ENCODE peak calls at places on chromosomes 4 and X, in ten cellular contexts. One of them, this sample, is unnamed.

GRCh38 chr4:15010038-15010585 is 7.8 kb downstream of the CPEB2 start:
- DNase-seq in CD8-positive, alpha-beta memory T cell: no peak
- DNase-seq in astrocyte of the spinal cord: no peak
- DNase-seq in GM12864: no peak
- DNase-seq in mammary epithelial cell: no peak
- DNase-seq in GM23248: no peak
- DNase-seq in heart left ventricle: no peak
- DNase-seq in BE2C: no peak
- DNase-seq in choroid plexus epithelial cell: no peak
- DNase-seq in bronchial epithelial cell: no peak
- DNase-seq in this sample: no peak

GRCh38 chr4:21827575-21827974 is 121.0 kb downstream of the KCNIP4 start:
- DNase-seq in GM23248: peak; percentile 47
- DNase-seq in mammary epithelial cell: no peak
- DNase-seq in bronchial epithelial cell: no peak
- DNase-seq in GM12864: no peak
- DNase-seq in heart left ventricle: no peak
- DNase-seq in choroid plexus epithelial cell: peak; percentile 54
- DNase-seq in BE2C: no peak
- DNase-seq in astrocyte of the spinal cord: peak; percentile 62
- DNase-seq in CD8-positive, alpha-beta memory T cell: no peak
- DNase-seq in this sample: no peak

GRCh38 chr4:15695240-15695699 is 7.6 kb upstream of the BST1 start:
- DNase-seq in GM23248: peak; percentile 96
- DNase-seq in CD8-positive, alpha-beta memory T cell: no peak
- DNase-seq in mammary epithelial cell: peak; percentile 98
- DNase-seq in choroid plexus epithelial cell: peak; percentile 78
- DNase-seq in astrocyte of the spinal cord: peak; percentile 98
- DNase-seq in bronchial epithelial cell: peak; percentile 98
- DNase-seq in heart left ventricle: no peak
- DNase-seq in BE2C: no peak
- DNase-seq in GM12864: no peak
- DNase-seq in this sample: peak; percentile 92

GRCh38 chr4:8571702-8572685 is 8.2 kb upstream of the GPR78 start:
- DNase-seq in mammary epithelial cell: no peak
- DNase-seq in astrocyte of the spinal cord: no peak
- DNase-seq in bronchial epithelial cell: peak; percentile 15
- DNase-seq in choroid plexus epithelial cell: no peak
- DNase-seq in CD8-positive, alpha-beta memory T cell: no peak
- DNase-seq in heart left ventricle: no peak
- DNase-seq in GM23248: peak; percentile 50
- DNase-seq in BE2C: no peak
- DNase-seq in GM12864: no peak
- DNase-seq in this sample: peak; percentile 9

GRCh38 chr4:98516042-98516440 is 142.4 kb downstream of the TSPAN5 start:
- DNase-seq in bronchial epithelial cell: peak; percentile 83
- DNase-seq in heart left ventricle: no peak
- DNase-seq in choroid plexus epithelial cell: peak; percentile 86
- DNase-seq in BE2C: no peak
- DNase-seq in CD8-positive, alpha-beta memory T cell: no peak
- DNase-seq in GM12864: no peak
- DNase-seq in mammary epithelial cell: peak; percentile 72
- DNase-seq in GM23248: peak; percentile 93
- DNase-seq in astrocyte of the spinal cord: peak; percentile 88
- DNase-seq in this sample: peak; percentile 73

GRCh38 chrX:57906790-57907189 is 3.5 kb downstream of the ZXDA start:
- DNase-seq in GM12864: no peak
- DNase-seq in heart left ventricle: no peak
- DNase-seq in bronchial epithelial cell: no peak
- DNase-seq in CD8-positive, alpha-beta memory T cell: no peak
- DNase-seq in mammary epithelial cell: peak; percentile 24
- DNase-seq in BE2C: no peak
- DNase-seq in astrocyte of the spinal cord: peak; percentile 60
- DNase-seq in choroid plexus epithelial cell: peak; percentile 63
- DNase-seq in GM23248: peak; percentile 73
- DNase-seq in this sample: no peak

GRCh38 chrX:119870626-119871131 is 854 bp downstream of the RNF113A start:
- DNase-seq in choroid plexus epithelial cell: no peak
- DNase-seq in CD8-positive, alpha-beta memory T cell: peak; percentile 54
- DNase-seq in astrocyte of the spinal cord: peak; percentile 17
- DNase-seq in mammary epithelial cell: peak; percentile 3
- DNase-seq in BE2C: peak; percentile 35
- DNase-seq in GM23248: peak; percentile 56
- DNase-seq in GM12864: no peak
- DNase-seq in bronchial epithelial cell: no peak
- DNase-seq in heart left ventricle: no peak
- DNase-seq in this sample: peak; percentile 24

GRCh38 chr4:85370400-85371032 is 104.4 kb upstream of the ARHGAP24 start:
- DNase-seq in mammary epithelial cell: peak; percentile 24
- DNase-seq in CD8-positive, alpha-beta memory T cell: no peak
- DNase-seq in GM23248: peak; percentile 60
- DNase-seq in BE2C: peak; percentile 69
- DNase-seq in choroid plexus epithelial cell: peak; percentile 65
- DNase-seq in heart left ventricle: peak; percentile 26
- DNase-seq in GM12864: no peak
- DNase-seq in bronchial epithelial cell: peak; percentile 51
- DNase-seq in astrocyte of the spinal cord: peak; percentile 47
- DNase-seq in this sample: peak; percentile 64

GRCh38 chr4:121308328-121308663 is 72.5 kb downstream of the QRFPR start:
- DNase-seq in GM23248: peak; percentile 9
- DNase-seq in GM12864: no peak
- DNase-seq in mammary epithelial cell: peak; percentile 32
- DNase-seq in choroid plexus epithelial cell: no peak
- DNase-seq in bronchial epithelial cell: peak; percentile 28
- DNase-seq in astrocyte of the spinal cord: no peak
- DNase-seq in heart left ventricle: no peak
- DNase-seq in CD8-positive, alpha-beta memory T cell: no peak
- DNase-seq in BE2C: no peak
- DNase-seq in this sample: peak; percentile 30

GRCh38 chr4:183746305-183747229 is 87.5 kb downstream of the TRAPPC11 start:
- DNase-seq in astrocyte of the spinal cord: no peak
- DNase-seq in CD8-positive, alpha-beta memory T cell: no peak
- DNase-seq in choroid plexus epithelial cell: no peak
- DNase-seq in mammary epithelial cell: no peak
- DNase-seq in bronchial epithelial cell: peak; percentile 26
- DNase-seq in heart left ventricle: no peak
- DNase-seq in BE2C: no peak
- DNase-seq in GM23248: peak; percentile 50
- DNase-seq in GM12864: no peak
- DNase-seq in this sample: peak; percentile 28

GRCh38 chr4:104015680-104016079 is 295.9 kb upstream of the TACR3 start:
- DNase-seq in GM12864: no peak
- DNase-seq in astrocyte of the spinal cord: peak; percentile 8
- DNase-seq in GM23248: no peak
- DNase-seq in choroid plexus epithelial cell: peak; percentile 1
- DNase-seq in bronchial epithelial cell: peak; percentile 26
- DNase-seq in BE2C: peak; percentile 21
- DNase-seq in mammary epithelial cell: no peak
- DNase-seq in CD8-positive, alpha-beta memory T cell: no peak
- DNase-seq in heart left ventricle: no peak
- DNase-seq in this sample: peak; percentile 43

GRCh38 chr4:112511294-112512118 is 4.5 kb downstream of the NEUROG2 start:
- DNase-seq in choroid plexus epithelial cell: no peak
- DNase-seq in BE2C: no peak
- DNase-seq in mammary epithelial cell: no peak
- DNase-seq in GM23248: no peak
- DNase-seq in bronchial epithelial cell: no peak
- DNase-seq in GM12864: no peak
- DNase-seq in astrocyte of the spinal cord: no peak
- DNase-seq in CD8-positive, alpha-beta memory T cell: no peak
- DNase-seq in heart left ventricle: no peak
- DNase-seq in this sample: no peak

GRCh38 chrX:151753313-151754041 is 18.9 kb downstream of the CNGA2 start:
- DNase-seq in bronchial epithelial cell: peak; percentile 34
- DNase-seq in astrocyte of the spinal cord: peak; percentile 68
- DNase-seq in mammary epithelial cell: peak; percentile 41
- DNase-seq in GM23248: peak; percentile 84
- DNase-seq in choroid plexus epithelial cell: peak; percentile 74
- DNase-seq in CD8-positive, alpha-beta memory T cell: no peak
- DNase-seq in heart left ventricle: peak; percentile 49
- DNase-seq in BE2C: peak; percentile 25
- DNase-seq in GM12864: no peak
- DNase-seq in this sample: peak; percentile 48

GRCh38 chrX:103309860-103310591 is 764 bp downstream of the BEX2 start:
- DNase-seq in mammary epithelial cell: no peak
- DNase-seq in heart left ventricle: no peak
- DNase-seq in BE2C: no peak
- DNase-seq in bronchial epithelial cell: no peak
- DNase-seq in GM12864: no peak
- DNase-seq in CD8-positive, alpha-beta memory T cell: no peak
- DNase-seq in GM23248: no peak
- DNase-seq in choroid plexus epithelial cell: no peak
- DNase-seq in astrocyte of the spinal cord: no peak
- DNase-seq in this sample: no peak

GRCh38 chr4:64340243-64341110 is 68.8 kb downstream of the TECRL start:
- DNase-seq in heart left ventricle: peak; percentile 82
- DNase-seq in CD8-positive, alpha-beta memory T cell: no peak
- DNase-seq in bronchial epithelial cell: no peak
- DNase-seq in BE2C: no peak
- DNase-seq in mammary epithelial cell: no peak
- DNase-seq in choroid plexus epithelial cell: no peak
- DNase-seq in astrocyte of the spinal cord: no peak
- DNase-seq in GM23248: no peak
- DNase-seq in GM12864: no peak
- DNase-seq in this sample: no peak
- H3K4me3 ChIP-seq in heart left ventricle: no peak overlapping the region
- H3K4me3 ChIP-seq in CD8-positive, alpha-beta memory T cell: no peak overlapping the region
- H3K4me3 ChIP-seq in bronchial epithelial cell: no peak overlapping the region
- H3K4me3 ChIP-seq in BE2C: no peak overlapping the region
- H3K4me3 ChIP-seq in mammary epithelial cell: no peak overlapping the region
- H3K4me3 ChIP-seq in choroid plexus epithelial cell: no peak overlapping the region
- H3K4me3 ChIP-seq in astrocyte of the spinal cord: no peak overlapping the region
- H3K4me3 ChIP-seq in GM23248: no peak overlapping the region
- H3K4me3 ChIP-seq in GM12864: no peak overlapping the region
- H3K4me3 ChIP-seq in this sample: no peak overlapping the region

GRCh38 chr4:30840571-30840970 is 120.4 kb downstream of the PCDH7 start:
- DNase-seq in mammary epithelial cell: no peak
- DNase-seq in CD8-positive, alpha-beta memory T cell: no peak
- DNase-seq in GM23248: no peak
- DNase-seq in BE2C: no peak
- DNase-seq in GM12864: no peak
- DNase-seq in heart left ventricle: no peak
- DNase-seq in choroid plexus epithelial cell: peak; percentile 32
- DNase-seq in bronchial epithelial cell: no peak
- DNase-seq in astrocyte of the spinal cord: peak; percentile 70
- DNase-seq in this sample: no peak
- H3K4me3 ChIP-seq in mammary epithelial cell: no peak overlapping the region
- H3K4me3 ChIP-seq in CD8-positive, alpha-beta memory T cell: no peak overlapping the region
- H3K4me3 ChIP-seq in GM23248: no peak overlapping the region
- H3K4me3 ChIP-seq in BE2C: no peak overlapping the region
- H3K4me3 ChIP-seq in GM12864: no peak overlapping the region
- H3K4me3 ChIP-seq in heart left ventricle: no peak overlapping the region
- H3K4me3 ChIP-seq in choroid plexus epithelial cell: no peak overlapping the region
- H3K4me3 ChIP-seq in bronchial epithelial cell: no peak overlapping the region
- H3K4me3 ChIP-seq in astrocyte of the spinal cord: no peak overlapping the region
- H3K4me3 ChIP-seq in this sample: no peak overlapping the region

DNA sequence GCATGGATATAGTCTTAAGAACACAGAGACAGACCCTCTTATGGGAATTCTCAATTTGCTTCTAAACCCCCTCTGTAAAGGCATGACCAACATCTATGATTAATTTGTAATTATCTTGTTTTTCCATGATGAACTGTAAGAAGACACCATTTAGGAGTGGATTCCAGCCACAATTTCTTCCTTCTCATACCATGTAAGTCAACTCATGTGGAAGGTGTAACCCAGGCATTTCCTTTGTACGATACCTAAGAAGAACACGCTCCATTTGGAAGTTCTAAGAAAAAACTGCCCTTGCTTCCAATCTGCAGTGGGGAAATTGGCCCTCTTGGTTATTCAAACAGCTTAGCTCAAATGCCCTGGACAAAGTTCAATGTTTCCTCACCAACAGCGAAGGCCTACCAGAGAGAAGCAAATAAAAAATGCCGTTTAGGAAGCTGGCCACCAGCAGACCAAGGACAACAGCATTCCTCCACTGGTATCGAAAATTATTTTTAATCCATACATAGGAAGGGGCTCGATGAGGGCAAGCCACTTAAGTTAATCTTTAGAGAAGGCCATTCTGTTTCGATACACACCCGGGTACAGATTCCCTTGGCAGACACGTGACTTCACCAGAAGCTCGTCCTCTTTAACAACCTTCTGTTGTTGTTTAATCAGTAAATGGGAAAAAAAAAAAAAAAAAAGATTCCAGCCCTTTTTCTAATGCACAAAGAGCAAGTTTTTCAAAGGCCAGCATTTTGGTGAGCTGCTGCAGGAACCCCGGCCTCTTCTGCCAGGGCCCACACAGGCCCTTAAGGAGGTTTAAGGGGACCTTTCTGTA is 2.6 kb downstream of the DHRSX start:
- DNase-seq in choroid plexus epithelial cell: peak; percentile 52
- DNase-seq in BE2C: no peak
- DNase-seq in heart left ventricle: no peak
- DNase-seq in mammary epithelial cell: no peak
- DNase-seq in CD8-positive, alpha-beta memory T cell: no peak
- DNase-seq in GM23248: peak; percentile 55
- DNase-seq in bronchial epithelial cell: peak; percentile 9
- DNase-seq in astrocyte of the spinal cord: peak; percentile 48
- DNase-seq in GM12864: no peak
- DNase-seq in this sample: peak; percentile 21
- H3K4me3 ChIP-seq in choroid plexus epithelial cell: peak overlapping the region; percentile 76
- H3K4me3 ChIP-seq in BE2C: no peak overlapping the region
- H3K4me3 ChIP-seq in heart left ventricle: no peak overlapping the region
- H3K4me3 ChIP-seq in mammary epithelial cell: no peak overlapping the region
- H3K4me3 ChIP-seq in CD8-positive, alpha-beta memory T cell: no peak overlapping the region
- H3K4me3 ChIP-seq in GM23248: peak overlapping the region; percentile 91
- H3K4me3 ChIP-seq in bronchial epithelial cell: no peak overlapping the region
- H3K4me3 ChIP-seq in astrocyte of the spinal cord: peak overlapping the region; percentile 21
- H3K4me3 ChIP-seq in GM12864: no peak overlapping the region
- H3K4me3 ChIP-seq in this sample: no peak overlapping the region

DNA sequence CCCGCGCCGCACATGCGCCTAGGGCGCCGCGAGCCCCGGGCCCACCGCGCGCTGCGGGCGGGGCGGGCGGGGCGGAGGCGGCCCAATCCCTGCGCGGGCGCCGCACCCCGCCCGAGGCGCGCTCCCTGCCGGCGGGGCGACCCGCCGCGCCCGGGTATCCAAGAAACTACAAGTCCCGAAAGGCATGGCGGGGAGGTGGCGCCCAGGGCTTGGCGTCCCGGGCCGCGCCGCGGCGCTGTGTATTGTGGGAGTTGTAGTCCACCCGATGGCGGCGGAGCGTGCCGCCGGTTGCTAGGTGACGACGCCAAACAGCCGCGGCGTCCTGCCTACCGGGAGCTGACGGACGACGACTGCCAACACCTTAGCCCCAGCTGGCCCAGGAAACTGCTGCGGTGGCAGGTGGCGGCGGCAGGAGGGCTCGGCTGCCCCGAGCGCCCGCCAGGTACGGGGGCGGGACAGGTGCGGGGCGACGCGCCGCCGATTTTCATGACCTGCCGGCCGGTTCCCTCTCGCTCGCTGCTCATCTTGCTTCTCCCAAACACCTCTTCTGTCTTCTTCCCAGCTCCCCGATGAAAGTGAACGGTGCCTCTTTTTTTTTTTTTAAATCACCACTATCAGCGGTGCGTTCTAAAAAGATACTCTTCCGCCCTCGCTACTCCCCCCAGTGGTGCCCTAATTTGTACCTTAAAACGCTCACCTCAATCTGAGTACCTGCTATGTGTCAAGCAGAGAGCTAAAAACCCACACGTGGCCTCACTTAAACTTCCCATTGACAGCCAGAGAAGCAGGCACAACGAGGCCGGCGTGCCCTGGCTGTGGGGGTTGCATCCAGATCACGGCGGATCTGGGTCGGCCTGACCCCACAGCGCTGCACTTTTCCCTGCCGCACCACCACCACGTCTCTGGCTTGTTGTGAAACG is at the start of gene CFAP99:
- DNase-seq in GM12864: peak; percentile 87
- DNase-seq in BE2C: peak; percentile 98
- DNase-seq in CD8-positive, alpha-beta memory T cell: peak; percentile 99
- DNase-seq in astrocyte of the spinal cord: peak; percentile 94
- DNase-seq in GM23248: peak; percentile 97
- DNase-seq in mammary epithelial cell: peak; percentile 92
- DNase-seq in heart left ventricle: peak; percentile 99
- DNase-seq in bronchial epithelial cell: peak; percentile 84
- DNase-seq in choroid plexus epithelial cell: peak; percentile 92
- DNase-seq in this sample: peak; percentile 97
- H3K4me3 ChIP-seq in GM12864: peak within 1 kb of the TSS; percentile 50
- H3K4me3 ChIP-seq in BE2C: peak within 1 kb of the TSS; percentile 53
- H3K4me3 ChIP-seq in CD8-positive, alpha-beta memory T cell: peak within 1 kb of the TSS; percentile 55
- H3K4me3 ChIP-seq in astrocyte of the spinal cord: peak within 1 kb of the TSS; percentile 60
- H3K4me3 ChIP-seq in GM23248: peak within 1 kb of the TSS; percentile 80
- H3K4me3 ChIP-seq in mammary epithelial cell: peak within 1 kb of the TSS; percentile 47
- H3K4me3 ChIP-seq in heart left ventricle: peak within 1 kb of the TSS; percentile 48
- H3K4me3 ChIP-seq in bronchial epithelial cell: peak within 1 kb of the TSS; percentile 41
- H3K4me3 ChIP-seq in choroid plexus epithelial cell: peak within 1 kb of the TSS; percentile 58
- H3K4me3 ChIP-seq in this sample: peak within 1 kb of the TSS; percentile 49

This sample was measured in epithelial cell of esophagus.